ENCODE peak calls at places on chromosomes 12 and 14, in seven cellular contexts. L is DMS 273 treated with DMSO at 0.1 percent for 48 hours, N is A172, C is HepG2, U is upper lobe of right lung, H is EL, X is HTR-8/SVneo. Z is an unnamed sample.

GRCh38 chr14:60956632-60957031 is 24.2 kb downstream of the TRMT5 start:
- DNase-seq in L (no peak), N (no peak), C (no peak), U (no peak), H (no peak), X (no peak), Z (no peak)

GRCh38 chr12:32596031-32596430 is 83.1 kb upstream of the DNM1L start:
- DNase-seq in L (no peak), N (no peak), C (no peak), U (no peak), H (no peak), X (no peak), Z (no peak)

GRCh38 chr14:104246401-104247335 is 108.3 kb downstream of the KIF26A start:
- DNase-seq in L (no peak), N (no peak), C (no peak), U (peak), H (no peak), X (no peak), Z (no peak)

GRCh38 chr14:32601908-32602307 is 272.8 kb downstream of the AKAP6 start:
- DNase-seq in L (no peak), N (no peak), C (no peak), U (no peak), H (no peak), X (no peak), Z (no peak)

GRCh38 chr12:54390176-54390667 is 5.7 kb upstream of the ZNF385A start:
- DNase-seq in L (no peak), N (no peak), C (no peak), U (no peak), H (no peak), X (no peak), Z (no peak)

GRCh38 chr12:2804390-2805145 is 7.9 kb upstream of the ITFG2 start:
- DNase-seq in L (no peak), N (peak), C (no peak), U (no peak), H (peak), X (no peak), Z (no peak)

GRCh38 chr14:104239866-104240301 is 101.5 kb downstream of the KIF26A start:
- DNase-seq in L (no peak), N (no peak), C (no peak), U (no peak), H (no peak), X (no peak), Z (no peak)

GRCh38 chr14:25111061-25111601 is 61.2 kb upstream of the STXBP6 start:
- DNase-seq in L (peak), N (peak), C (peak), U (no peak), H (peak), X (peak), Z (no peak)

GRCh38 chr14:74326369-74327152 is 21.7 kb upstream of the VRTN start:
- DNase-seq in L (no peak), N (no peak), C (peak), U (peak), H (no peak), X (no peak), Z (no peak)

GRCh38 chr14:99240512-99241313 is 31.3 kb downstream of the BCL11B start:
- DNase-seq in L (no peak), N (no peak), C (no peak), U (no peak), H (no peak), X (no peak), Z (no peak)

GRCh38 chr12:102816816-102817434 is 100.1 kb downstream of the PAH start:
- DNase-seq in L (no peak), N (peak), C (peak), U (no peak), H (peak), X (peak), Z (no peak)

GRCh38 chr14:39279515-39279914 is 45.8 kb downstream of the MIA2 start:
- DNase-seq in L (no peak), N (no peak), C (no peak), U (no peak), H (no peak), X (no peak), Z (no peak)

GRCh38 chr14:22994762-22995275 is 12.5 kb upstream of the AJUBA start:
- DNase-seq in L (peak), N (peak), C (peak), U (peak), H (peak), X (no peak), Z (no peak)

GRCh38 chr12:85779768-85780167 is 56.4 kb downstream of the RASSF9 start:
- DNase-seq in L (no peak), N (no peak), C (no peak), U (no peak), H (no peak), X (no peak), Z (no peak)

GRCh38 chr14:100638211-100638855 is 51.1 kb upstream of the BEGAIN start:
- DNase-seq in L (no peak), N (no peak), C (no peak), U (no peak), H (no peak), X (no peak), Z (no peak)

GRCh38 chr12:11862794-11863193 is 207.9 kb upstream of the BCL2L14 start:
- DNase-seq in L (no peak), N (no peak), C (no peak), U (no peak), H (no peak), X (no peak), Z (no peak)

GRCh38 chr12:1611775-1612174 is 17.3 kb upstream of the WNT5B start:
- DNase-seq in L (no peak), N (peak), C (no peak), U (no peak), H (peak), X (no peak), Z (no peak)

GRCh38 chr14:62015945-62016344 is 253.7 kb downstream of the SNAPC1 start:
- DNase-seq in L (no peak), N (no peak), C (no peak), U (no peak), H (peak), X (no peak), Z (no peak)

GRCh38 chr12:22935090-22935489 is 310.1 kb downstream of the ETNK1 start:
- DNase-seq in L (no peak), N (peak), C (no peak), U (no peak), H (peak), X (no peak), Z (no peak)

GRCh38 chr12:62466018-62466595 is 519 bp upstream of the MON2 start:
- DNase-seq in L (no peak), N (peak), C (peak), U (no peak), H (peak), X (peak), Z (no peak)

GRCh38 chr14:24839617-24840203 is 205.7 kb upstream of the GZMB start:
- DNase-seq in L (no peak), N (no peak), C (peak), U (no peak), H (no peak), X (no peak), Z (no peak)

GRCh38 chr14:53153702-53154112 is 584 bp upstream of the DDHD1 start:
- DNase-seq in L (no peak), N (no peak), C (no peak), U (no peak), H (no peak), X (no peak), Z (no peak)

GRCh38 chr12:130286741-130287140 is 50.9 kb upstream of the PIWIL1 start:
- DNase-seq in L (no peak), N (no peak), C (no peak), U (no peak), H (no peak), X (no peak), Z (no peak)

Z was measured in activated gamma-delta T cell treated with anti-CD3 and anti-CD28 coated beads, Interleukin-2, amount 50 U/mL, for 16 hours.